ENCODE peak calls at places on chromosome 1, in nine cellular contexts. One of them, this sample, is unnamed. For H3K4me1, the result is how much of the 10 kb centered on the place peaks cover.

GRCh38 chr1:155128755-155129473 is 1.2 kb downstream of the EFNA1 start:
- DNase-seq in PC-3: peak
- DNase-seq in cardiac muscle cell: no peak
- DNase-seq in fibroblast of lung: no peak
- DNase-seq in uterus: peak
- DNase-seq in ovary: no peak
- DNase-seq in body of pancreas: peak
- DNase-seq in prostate gland: peak
- DNase-seq in suprapubic skin: no peak
- DNase-seq in this sample: peak

GRCh38 chr1:228164561-228165371 is 838 bp upstream of the IBA57 start:
- DNase-seq in PC-3: no peak
- DNase-seq in uterus: no peak
- DNase-seq in suprapubic skin: peak
- DNase-seq in body of pancreas: peak
- DNase-seq in fibroblast of lung: no peak
- DNase-seq in cardiac muscle cell: no peak
- DNase-seq in prostate gland: no peak
- DNase-seq in ovary: peak
- DNase-seq in this sample: no peak

GRCh38 chr1:42784946-42785693 is at the start of gene TMEM269:
- DNase-seq in body of pancreas: peak
- DNase-seq in uterus: no peak
- DNase-seq in fibroblast of lung: peak
- DNase-seq in cardiac muscle cell: no peak
- DNase-seq in ovary: peak
- DNase-seq in prostate gland: no peak
- DNase-seq in suprapubic skin: no peak
- DNase-seq in PC-3: no peak
- DNase-seq in this sample: no peak

GRCh38 chr1:27430903-27431653 is 38.7 kb downstream of the GPR3 start:
- DNase-seq in uterus: no peak
- DNase-seq in ovary: no peak
- DNase-seq in body of pancreas: no peak
- DNase-seq in prostate gland: peak
- DNase-seq in cardiac muscle cell: no peak
- DNase-seq in suprapubic skin: no peak
- DNase-seq in PC-3: peak
- DNase-seq in fibroblast of lung: peak
- DNase-seq in this sample: no peak

GRCh38 chr1:92482665-92483441 is 3.9 kb downstream of the GFI1 start:
- DNase-seq in prostate gland: no peak
- DNase-seq in suprapubic skin: no peak
- DNase-seq in PC-3: no peak
- DNase-seq in ovary: no peak
- DNase-seq in cardiac muscle cell: peak
- DNase-seq in fibroblast of lung: no peak
- DNase-seq in uterus: no peak
- DNase-seq in body of pancreas: no peak
- DNase-seq in this sample: peak

GRCh38 chr1:240312872-240313271 is 221.2 kb downstream of the FMN2 start:
- DNase-seq in cardiac muscle cell: no peak
- DNase-seq in fibroblast of lung: peak
- DNase-seq in body of pancreas: no peak
- DNase-seq in prostate gland: no peak
- DNase-seq in ovary: no peak
- DNase-seq in PC-3: peak
- DNase-seq in uterus: no peak
- DNase-seq in suprapubic skin: no peak
- DNase-seq in this sample: no peak

GRCh38 chr1:169511339-169512028 is 25.7 kb upstream of the SLC19A2 start:
- DNase-seq in uterus: peak
- DNase-seq in cardiac muscle cell: no peak
- DNase-seq in prostate gland: no peak
- DNase-seq in ovary: peak
- DNase-seq in body of pancreas: no peak
- DNase-seq in PC-3: peak
- DNase-seq in suprapubic skin: peak
- DNase-seq in fibroblast of lung: peak
- DNase-seq in this sample: no peak

GRCh38 chr1:27357281-27358037 is 9.3 kb downstream of the MAP3K6 start:
- DNase-seq in cardiac muscle cell: peak
- DNase-seq in uterus: peak
- DNase-seq in PC-3: peak
- DNase-seq in fibroblast of lung: peak
- DNase-seq in suprapubic skin: no peak
- DNase-seq in ovary: peak
- DNase-seq in body of pancreas: peak
- DNase-seq in prostate gland: peak
- DNase-seq in this sample: peak

GRCh38 chr1:192632641-192633532 is 3.1 kb upstream of the RGS13 start:
- DNase-seq in ovary: no peak
- DNase-seq in body of pancreas: no peak
- DNase-seq in cardiac muscle cell: no peak
- DNase-seq in uterus: no peak
- DNase-seq in fibroblast of lung: no peak
- DNase-seq in prostate gland: no peak
- DNase-seq in suprapubic skin: no peak
- DNase-seq in PC-3: no peak
- DNase-seq in this sample: no peak

GRCh38 chr1:53183277-53183990 is 13.2 kb upstream of the CPT2 start:
- DNase-seq in fibroblast of lung: no peak
- DNase-seq in prostate gland: no peak
- DNase-seq in suprapubic skin: no peak
- DNase-seq in body of pancreas: peak
- DNase-seq in uterus: peak
- DNase-seq in PC-3: no peak
- DNase-seq in cardiac muscle cell: no peak
- DNase-seq in ovary: peak
- DNase-seq in this sample: peak

GRCh38 chr1:243496173-243496553 is 240.3 kb downstream of the SDCCAG8 start:
- DNase-seq in fibroblast of lung: no peak
- DNase-seq in suprapubic skin: peak
- DNase-seq in prostate gland: no peak
- DNase-seq in ovary: no peak
- DNase-seq in uterus: no peak
- DNase-seq in PC-3: no peak
- DNase-seq in cardiac muscle cell: no peak
- DNase-seq in body of pancreas: no peak
- DNase-seq in this sample: peak

GRCh38 chr1:27099154-27099903 is 55.6 kb downstream of the SLC9A1 start:
- DNase-seq in fibroblast of lung: peak
- DNase-seq in uterus: peak
- DNase-seq in cardiac muscle cell: peak
- DNase-seq in body of pancreas: no peak
- DNase-seq in PC-3: peak
- DNase-seq in suprapubic skin: no peak
- DNase-seq in prostate gland: no peak
- DNase-seq in ovary: peak
- DNase-seq in this sample: peak

GRCh38 chr1:8285103-8285502 is 32.8 kb upstream of the SLC45A1 start:
- DNase-seq in cardiac muscle cell: no peak
- DNase-seq in ovary: no peak
- DNase-seq in fibroblast of lung: no peak
- DNase-seq in prostate gland: no peak
- DNase-seq in body of pancreas: no peak
- DNase-seq in PC-3: peak
- DNase-seq in uterus: no peak
- DNase-seq in suprapubic skin: no peak
- DNase-seq in this sample: peak

GRCh38 chr1:84298688-84299535 is 2.6 kb upstream of the SAMD13 start:
- DNase-seq in ovary: no peak
- DNase-seq in fibroblast of lung: peak
- DNase-seq in uterus: peak
- DNase-seq in cardiac muscle cell: peak
- DNase-seq in PC-3: peak
- DNase-seq in prostate gland: peak
- DNase-seq in suprapubic skin: peak
- DNase-seq in body of pancreas: peak
- DNase-seq in this sample: peak

GRCh38 chr1:159920202-159920601 is 5.1 kb downstream of the TAGLN2 start:
- DNase-seq in fibroblast of lung: no peak
- DNase-seq in ovary: no peak
- DNase-seq in prostate gland: no peak
- DNase-seq in PC-3: no peak
- DNase-seq in body of pancreas: no peak
- DNase-seq in uterus: no peak
- DNase-seq in cardiac muscle cell: no peak
- DNase-seq in suprapubic skin: peak
- DNase-seq in this sample: no peak

GRCh38 chr1:5818755-5819154 is 173.5 kb downstream of the NPHP4 start:
- DNase-seq in suprapubic skin: no peak
- DNase-seq in uterus: no peak
- DNase-seq in ovary: no peak
- DNase-seq in fibroblast of lung: no peak
- DNase-seq in cardiac muscle cell: no peak
- DNase-seq in body of pancreas: no peak
- DNase-seq in PC-3: no peak
- DNase-seq in prostate gland: no peak
- DNase-seq in this sample: no peak

GRCh38 chr1:5812295-5812694 is 179.9 kb downstream of the NPHP4 start:
- DNase-seq in uterus: no peak
- DNase-seq in body of pancreas: no peak
- DNase-seq in cardiac muscle cell: no peak
- DNase-seq in ovary: no peak
- DNase-seq in PC-3: no peak
- DNase-seq in fibroblast of lung: no peak
- DNase-seq in suprapubic skin: no peak
- DNase-seq in prostate gland: no peak
- DNase-seq in this sample: no peak

GRCh38 chr1:5814046-5814619 is 178.1 kb downstream of the NPHP4 start:
- DNase-seq in cardiac muscle cell: no peak
- DNase-seq in body of pancreas: no peak
- DNase-seq in ovary: no peak
- DNase-seq in fibroblast of lung: no peak
- DNase-seq in prostate gland: no peak
- DNase-seq in PC-3: no peak
- DNase-seq in uterus: no peak
- DNase-seq in suprapubic skin: no peak
- DNase-seq in this sample: no peak

GRCh38 chr1:5813480-5813879 is 178.7 kb downstream of the NPHP4 start:
- DNase-seq in prostate gland: no peak
- DNase-seq in suprapubic skin: no peak
- DNase-seq in ovary: no peak
- DNase-seq in cardiac muscle cell: no peak
- DNase-seq in PC-3: no peak
- DNase-seq in uterus: no peak
- DNase-seq in fibroblast of lung: no peak
- DNase-seq in body of pancreas: no peak
- DNase-seq in this sample: no peak

DNA sequence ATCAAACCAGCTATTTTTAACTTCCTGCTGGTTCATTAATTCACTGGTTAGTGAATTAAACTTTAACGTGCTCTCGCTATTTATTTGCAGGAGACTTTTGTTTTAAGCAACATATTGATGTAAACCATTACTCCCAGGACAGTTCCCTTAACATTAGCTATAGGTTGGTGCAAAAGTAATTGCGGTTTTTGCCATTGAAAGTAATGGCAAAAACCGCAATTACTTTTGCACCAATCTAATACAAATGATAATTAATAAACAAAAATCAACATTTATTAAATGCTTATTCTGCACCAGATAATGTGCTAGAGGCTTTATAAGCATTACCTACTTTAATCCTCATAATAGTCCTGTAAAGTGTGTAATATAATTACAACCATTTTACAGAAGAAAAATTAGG is 176.5 kb downstream of the NPHP4 start:
- DNase-seq in prostate gland: no peak
- DNase-seq in uterus: no peak
- DNase-seq in fibroblast of lung: no peak
- DNase-seq in ovary: no peak
- DNase-seq in cardiac muscle cell: no peak
- DNase-seq in suprapubic skin: no peak
- DNase-seq in body of pancreas: no peak
- DNase-seq in PC-3: no peak
- DNase-seq in this sample: no peak
- TF ChIP-seq CTCF in prostate gland: no peak
- TF ChIP-seq CTCF in uterus: no peak
- TF ChIP-seq CTCF in fibroblast of lung: no peak
- TF ChIP-seq CTCF in ovary: no peak
- TF ChIP-seq CTCF in cardiac muscle cell: no peak
- TF ChIP-seq CTCF in suprapubic skin: no peak
- TF ChIP-seq CTCF in body of pancreas: no peak
- TF ChIP-seq CTCF in PC-3: no peak
- TF ChIP-seq CTCF in this sample: no peak

GRCh38 chr1:28509705-28510349 is 4.0 kb downstream of the RCC1 start:
- DNase-seq in PC-3: no peak
- DNase-seq in fibroblast of lung: peak
- DNase-seq in prostate gland: no peak
- DNase-seq in ovary: no peak
- DNase-seq in cardiac muscle cell: no peak
- DNase-seq in suprapubic skin: no peak
- DNase-seq in body of pancreas: peak
- DNase-seq in uterus: no peak
- DNase-seq in this sample: no peak
- H3K4me1 ChIP-seq in PC-3: under half
- H3K4me1 ChIP-seq in fibroblast of lung: under half
- H3K4me1 ChIP-seq in prostate gland: under half
- H3K4me1 ChIP-seq in ovary: under half
- H3K4me1 ChIP-seq in cardiac muscle cell: under half
- H3K4me1 ChIP-seq in suprapubic skin: half or more
- H3K4me1 ChIP-seq in body of pancreas: under half
- H3K4me1 ChIP-seq in uterus: under half
- H3K4me1 ChIP-seq in this sample: under half

GRCh38 chr1:156489935-156490293 is 10.7 kb downstream of the MEF2D start:
- DNase-seq in prostate gland: no peak
- DNase-seq in cardiac muscle cell: no peak
- DNase-seq in body of pancreas: no peak
- DNase-seq in uterus: no peak
- DNase-seq in PC-3: no peak
- DNase-seq in ovary: no peak
- DNase-seq in suprapubic skin: no peak
- DNase-seq in fibroblast of lung: no peak
- DNase-seq in this sample: no peak
- H3K4me3 ChIP-seq in prostate gland: no peak
- H3K4me3 ChIP-seq in cardiac muscle cell: peak
- H3K4me3 ChIP-seq in body of pancreas: no peak
- H3K4me3 ChIP-seq in uterus: peak
- H3K4me3 ChIP-seq in PC-3: no peak
- H3K4me3 ChIP-seq in ovary: peak
- H3K4me3 ChIP-seq in suprapubic skin: peak
- H3K4me3 ChIP-seq in fibroblast of lung: peak
- H3K4me3 ChIP-seq in this sample: no peak

DNA sequence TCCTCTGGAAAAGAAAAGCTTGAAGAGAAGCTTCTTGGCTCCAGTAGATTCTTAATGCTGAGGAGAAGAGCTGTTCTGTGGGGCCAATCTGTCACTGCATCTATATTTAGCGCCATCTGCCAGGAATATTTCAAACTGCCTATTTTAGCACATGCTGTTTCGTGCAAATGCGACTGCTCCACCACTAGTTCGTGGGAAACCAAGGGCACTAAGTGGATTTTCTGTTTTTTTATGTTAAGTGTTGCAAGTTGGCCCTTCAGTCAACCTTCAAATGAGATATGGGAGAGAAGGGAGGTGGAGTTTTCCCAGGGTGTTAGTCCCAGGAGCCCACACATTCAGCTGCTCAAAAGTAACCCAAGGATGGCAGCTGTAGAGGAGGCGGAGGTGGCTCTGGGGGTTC is 91.9 kb downstream of the TSEN15 start:
- DNase-seq in prostate gland: no peak
- DNase-seq in ovary: no peak
- DNase-seq in body of pancreas: no peak
- DNase-seq in fibroblast of lung: no peak
- DNase-seq in cardiac muscle cell: peak
- DNase-seq in PC-3: no peak
- DNase-seq in suprapubic skin: no peak
- DNase-seq in uterus: no peak
- DNase-seq in this sample: no peak
- TF ChIP-seq CTCF in prostate gland: no peak
- TF ChIP-seq CTCF in ovary: no peak
- TF ChIP-seq CTCF in body of pancreas: no peak
- TF ChIP-seq CTCF in fibroblast of lung: no peak
- TF ChIP-seq CTCF in cardiac muscle cell: no peak
- TF ChIP-seq CTCF in PC-3: peak
- TF ChIP-seq CTCF in suprapubic skin: no peak
- TF ChIP-seq CTCF in uterus: no peak
- TF ChIP-seq CTCF in this sample: no peak